ENCODE peak calls at places on chromosomes 5 and 9, in six cellular contexts. R, H, P, Y, I and T are unnamed samples.

GRCh38 chr5:112630246-112631009 is 107.3 kb upstream of the APC start:
- DNase-seq in I (no peak), R (no peak), P (no peak), Y (no peak), H (no peak), T (no peak)

GRCh38 chr9:2477755-2478154 is 143.8 kb upstream of the VLDLR start:
- DNase-seq in R (no peak), I (no peak), Y (no peak), H (peak; percentile 7), P (no peak), T (no peak)

GRCh38 chr5:1184163-1184470 is 17.3 kb upstream of the SLC6A19 start:
- DNase-seq in Y (no peak), R (no peak), P (no peak), I (no peak), H (no peak), T (no peak)

GRCh38 chr9:19102181-19102630 is 498 bp downstream of the HAUS6 start:
- DNase-seq in R (peak; percentile 60), H (peak; percentile 62), I (no peak), P (no peak), Y (peak; percentile 57), T (peak; percentile 50)

GRCh38 chr5:173845321-173845720 is 42.8 kb upstream of the CPEB4 start:
- DNase-seq in R (no peak), I (no peak), Y (no peak), H (no peak), P (no peak), T (no peak)

GRCh38 chr9:84851935-84852585 is 182.5 kb downstream of the NTRK2 start:
- DNase-seq in H (no peak), R (no peak), I (peak; percentile 68), P (no peak), Y (no peak), T (no peak)

GRCh38 chr5:179485845-179486575 is 64.3 kb upstream of the RUFY1 start:
- DNase-seq in H (no peak), P (no peak), R (no peak), I (no peak), Y (no peak), T (no peak)

GRCh38 chr5:130286971-130287370 is 382.7 kb downstream of the CHSY3 start:
- DNase-seq in R (no peak), P (no peak), Y (no peak), H (no peak), I (no peak), T (no peak)

GRCh38 chr9:95139121-95139520 is 178.4 kb downstream of the FANCC start:
- DNase-seq in P (no peak), R (no peak), H (no peak), Y (no peak), I (no peak), T (no peak)

GRCh38 chr9:16535555-16535954 is 334.9 kb downstream of the BNC2 start:
- DNase-seq in R (no peak), P (no peak), H (no peak), Y (no peak), I (no peak), T (no peak)

GRCh38 chr9:76911971-76912370 is 6.1 kb upstream of the PRUNE2 start:
- DNase-seq in Y (no peak), R (no peak), P (no peak), I (peak; percentile 7), H (no peak), T (no peak)

GRCh38 chr9:89794918-89795317 is 190.1 kb downstream of the GADD45G start:
- DNase-seq in Y (no peak), P (no peak), R (no peak), I (no peak), H (no peak), T (no peak)

GRCh38 chr9:76458903-76459690 is at the start of gene GCNT1:
- DNase-seq in Y (peak; percentile 99), P (peak; percentile 40), H (peak; percentile 71), R (peak; percentile 52), I (peak; percentile 85), T (peak; percentile 83)

GRCh38 chr5:40521925-40522324 is 157.8 kb upstream of the PTGER4 start:
- DNase-seq in R (no peak), I (no peak), Y (no peak), H (no peak), P (no peak), T (no peak)

GRCh38 chr5:138753794-138754698 is 821 bp downstream of the CTNNA1 start:
- DNase-seq in Y (peak; percentile 68), R (peak; percentile 82), P (no peak), I (peak; percentile 80), H (peak; percentile 89), T (peak; percentile 70)

GRCh38 chr9:33135086-33135958 is 31.8 kb downstream of the B4GALT1 start:
- DNase-seq in I (no peak), R (no peak), Y (no peak), P (no peak), H (no peak), T (no peak)

GRCh38 chr5:132207783-132208182 is 19.9 kb downstream of the P4HA2 start:
- DNase-seq in P (no peak), I (no peak), Y (no peak), H (no peak), R (no peak), T (no peak)

GRCh38 chr9:77013932-77014596 is 5.4 kb upstream of the FOXB2 start:
- DNase-seq in H (no peak), P (no peak), I (no peak), R (peak; percentile 28), Y (peak; percentile 61), T (no peak)

GRCh38 chr9:18720691-18721090 is 246.7 kb downstream of the ADAMTSL1 start:
- DNase-seq in P (no peak), I (no peak), R (no peak), Y (no peak), H (no peak), T (no peak)

GRCh38 chr5:321233-321725 is at the start of gene AHRR:
- DNase-seq in P (no peak), I (no peak), Y (peak; percentile 91), H (peak; percentile 12), R (peak; percentile 95), T (peak; percentile 92)

GRCh38 chr5:65198777-65199120 is 283.0 kb downstream of the ADAMTS6 start:
- DNase-seq in R (no peak), H (peak; percentile 35), Y (no peak), I (no peak), P (no peak), T (no peak)

GRCh38 chr5:65722575-65723424 is 795 bp downstream of the NLN start:
- DNase-seq in H (peak; percentile 29), R (peak; percentile 73), I (peak; percentile 19), Y (peak; percentile 52), P (no peak), T (no peak)

GRCh38 chr5:160269017-160269416 is 39.7 kb downstream of the FABP6 start:
- DNase-seq in I (no peak), P (no peak), Y (no peak), R (peak; percentile 51), H (no peak), T (no peak)

GRCh38 chr9:117414220-117414905 is 494 bp downstream of the ASTN2 start:
- DNase-seq in P (no peak), H (no peak), Y (peak; percentile 79), I (no peak), R (peak; percentile 80), T (no peak)

DNA sequence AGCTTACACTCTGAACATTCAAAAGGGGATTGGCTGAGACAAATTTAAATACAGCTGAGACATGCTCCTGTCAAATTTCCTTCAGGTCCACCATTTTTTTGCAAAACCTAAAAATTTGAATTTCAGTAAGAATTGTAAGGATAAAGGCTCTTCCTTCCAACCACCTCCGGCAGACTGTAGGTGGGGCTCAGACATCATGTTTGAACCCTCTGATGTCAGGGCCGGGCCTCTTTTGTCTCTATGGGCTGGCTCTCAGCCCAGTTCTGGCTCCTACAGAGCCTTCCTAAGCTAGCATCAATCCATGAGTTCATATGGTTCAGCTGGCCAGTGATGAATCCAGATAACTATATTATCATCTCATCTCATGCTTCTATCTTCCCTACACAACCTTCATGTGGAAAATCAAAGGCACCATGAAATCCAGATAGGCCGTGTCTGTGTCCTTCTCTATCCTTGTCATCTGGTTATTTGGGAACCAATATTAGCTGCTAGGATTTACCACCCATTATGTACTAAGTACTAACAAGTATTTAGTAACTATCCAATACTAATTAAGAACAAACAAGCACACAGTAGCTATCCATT is 44.2 kb downstream of the NIPSNAP3B start:
- DNase-seq in P (no peak), I (no peak), R (peak; percentile 62), Y (peak; percentile 59), H (no peak), T (no peak)
- TF ChIP-seq YY1 in P (no peak), I (no peak), R (no peak), Y (no peak), H (no peak), T (no peak)

GRCh38 chr5:6553986-6554385 is 78.9 kb downstream of the NSUN2 start:
- DNase-seq in I (no peak), H (no peak), R (no peak), Y (no peak), P (no peak), T (no peak)

GRCh38 chr5:6556089-6556801 is 76.6 kb downstream of the NSUN2 start:
- DNase-seq in H (no peak), Y (no peak), P (no peak), R (no peak), I (no peak), T (no peak)

GRCh38 chr5:6556802-6557102 is 76.1 kb downstream of the NSUN2 start:
- DNase-seq in R (no peak), I (no peak), H (no peak), P (no peak), Y (no peak), T (no peak)

GRCh38 chr5:6552612-6553011 is 80.2 kb downstream of the NSUN2 start:
- DNase-seq in I (no peak), H (no peak), P (no peak), R (no peak), Y (no peak), T (no peak)

GRCh38 chr5:6554812-6555211 is 78.0 kb downstream of the NSUN2 start:
- DNase-seq in P (no peak), Y (no peak), H (no peak), R (no peak), I (no peak), T (no peak)
- TF ChIP-seq CTCF in P (no peak), Y (no peak), H (no peak), R (no peak), I (no peak), T (no peak)

GRCh38 chr5:116494784-116495480 is 79.7 kb downstream of the SEMA6A start:
- DNase-seq in I (no peak), Y (no peak), H (peak; percentile 22), P (no peak), R (no peak), T (no peak)

GRCh38 chr5:116492776-116493175 is 81.8 kb downstream of the SEMA6A start:
- DNase-seq in Y (no peak), R (peak; percentile 46), I (no peak), P (no peak), H (no peak), T (no peak)

GRCh38 chr5:116495786-116496185 is 78.8 kb downstream of the SEMA6A start:
- DNase-seq in H (no peak), P (no peak), Y (no peak), I (no peak), R (no peak), T (no peak)

GRCh38 chr5:116488334-116488733 is 86.3 kb downstream of the SEMA6A start:
- DNase-seq in R (no peak), P (no peak), H (no peak), Y (no peak), I (no peak), T (no peak)

GRCh38 chr5:116492016-116492623 is 82.5 kb downstream of the SEMA6A start:
- DNase-seq in P (no peak), R (no peak), I (no peak), Y (no peak), H (peak; percentile 26), T (no peak)
- TF ChIP-seq RAD21 in P (no peak), R (no peak), I (no peak), Y (no peak), H (no peak), T (no peak)

GRCh38 chr5:134247411-134247810 is 21.5 kb upstream of the PPP2CA start:
- DNase-seq in P (no peak), I (peak; percentile 54), R (no peak), H (peak; percentile 69), Y (no peak), T (no peak)
- TF ChIP-seq YY1 in P (no peak), I (peak; percentile 10), R (no peak), H (no peak), Y (no peak), T (no peak)